ENCODE peak calls at places on chromosomes 1 and 21, in seven cellular contexts. M, L, W, I, S, V and J are unnamed samples.
A peak's percentile ranks its signal among the peaks of the same experiment; 100 is the strongest.

GRCh38 chr1:185681034-185681633 is 53.1 kb upstream of the HMCN1 start:
- DNase-seq in M (no peak), L (peak; percentile 68), W (no peak), I (peak; percentile 36), S (peak; percentile 42), V (no peak), J (peak; percentile 68)

GRCh38 chr21:42348762-42349161 is 2.0 kb downstream of the TFF2 start:
- DNase-seq in M (no peak), L (no peak), W (no peak), I (no peak), S (no peak), V (no peak), J (no peak)

GRCh38 chr1:147235822-147236221 is 6.7 kb upstream of the CHD1L start:
- DNase-seq in M (peak; percentile 48), L (no peak), W (no peak), I (no peak), S (peak; percentile 81), V (no peak), J (no peak)

GRCh38 chr1:39412079-39412478 is 79.4 kb upstream of the BMP8A start:
- DNase-seq in M (no peak), L (no peak), W (no peak), I (no peak), S (no peak), V (no peak), J (no peak)

GRCh38 chr1:42739753-42740700 is at the start of gene CLDN19:
- DNase-seq in M (no peak), L (no peak), W (no peak), I (no peak), S (no peak), V (no peak), J (no peak)

GRCh38 chr21:46626536-46627302 is 8.8 kb upstream of the PRMT2 start:
- DNase-seq in M (no peak), L (no peak), W (no peak), I (no peak), S (no peak), V (no peak), J (no peak)

GRCh38 chr1:179318501-179318900 is 24.9 kb downstream of the SOAT1 start:
- DNase-seq in M (no peak), L (no peak), W (no peak), I (peak; percentile 49), S (no peak), V (no peak), J (no peak)

GRCh38 chr21:33443174-33443573 is 36.6 kb downstream of the TMEM50B start:
- DNase-seq in M (no peak), L (no peak), W (no peak), I (no peak), S (no peak), V (no peak), J (no peak)

GRCh38 chr1:2414297-2414958 is 2.1 kb upstream of the PEX10 start:
- DNase-seq in M (peak; percentile 93), L (peak; percentile 79), W (peak; percentile 77), I (peak; percentile 83), S (peak; percentile 75), V (no peak), J (peak; percentile 65)

GRCh38 chr1:40712997-40713396 is 21.5 kb downstream of the NFYC start:
- DNase-seq in M (no peak), L (peak; percentile 15), W (no peak), I (peak; percentile 81), S (peak; percentile 31), V (no peak), J (no peak)

GRCh38 chr1:204992940-204993339 is 50.1 kb upstream of the CNTN2 start:
- DNase-seq in M (peak; percentile 18), L (no peak), W (no peak), I (no peak), S (peak; percentile 15), V (no peak), J (no peak)

GRCh38 chr1:244439391-244440032 is 12.2 kb downstream of the ADSS2 start:
- DNase-seq in M (no peak), L (no peak), W (peak; percentile 17), I (no peak), S (no peak), V (no peak), J (peak; percentile 35)

GRCh38 chr1:54695221-54695620 is 20.4 kb upstream of the TTC4 start:
- DNase-seq in M (no peak), L (no peak), W (no peak), I (no peak), S (no peak), V (no peak), J (no peak)

GRCh38 chr1:24251501-24251900 is 64.4 kb upstream of the IFNLR1 start:
- DNase-seq in M (no peak), L (no peak), W (no peak), I (no peak), S (no peak), V (no peak), J (no peak)

GRCh38 chr1:3026581-3027511 is 5.6 kb downstream of the ACTRT2 start:
- DNase-seq in M (no peak), L (no peak), W (no peak), I (no peak), S (no peak), V (no peak), J (no peak)

GRCh38 chr1:204363335-204364114 is 3.8 kb upstream of the PLEKHA6 start:
- DNase-seq in M (peak; percentile 85), L (peak; percentile 88), W (peak; percentile 76), I (peak; percentile 78), S (peak; percentile 75), V (peak; percentile 27), J (peak; percentile 74)

GRCh38 chr1:209076688-209077087 is 506.8 kb upstream of the CAMK1G start:
- DNase-seq in M (no peak), L (peak; percentile 67), W (no peak), I (peak; percentile 1), S (no peak), V (no peak), J (peak; percentile 45)
- TF ChIP-seq CTCF in M (no peak), L (peak; percentile 86), W (no peak), I (peak; percentile 31), S (peak; percentile 38), V (peak; percentile 62), J (no peak)

GRCh38 chr1:171899838-171900237 is 58.5 kb downstream of the DNM3 start:
- DNase-seq in M (no peak), L (no peak), W (no peak), I (no peak), S (no peak), V (no peak), J (no peak)

GRCh38 chr1:171901245-171901644 is 59.9 kb downstream of the DNM3 start:
- DNase-seq in M (no peak), L (peak; percentile 27), W (no peak), I (no peak), S (no peak), V (no peak), J (peak; percentile 62)

GRCh38 chr1:171902527-171902926 is 61.2 kb downstream of the DNM3 start:
- DNase-seq in M (no peak), L (no peak), W (no peak), I (no peak), S (no peak), V (no peak), J (peak; percentile 85)

GRCh38 chr1:171897304-171897703 is 56.0 kb downstream of the DNM3 start:
- DNase-seq in M (no peak), L (no peak), W (no peak), I (no peak), S (no peak), V (no peak), J (no peak)

GRCh38 chr1:171898956-171899355 is 57.7 kb downstream of the DNM3 start:
- DNase-seq in M (no peak), L (no peak), W (no peak), I (no peak), S (no peak), V (no peak), J (peak; percentile 84)
- H3K4me3 ChIP-seq in M (no peak overlapping the region), L (no peak overlapping the region), W (no peak overlapping the region), I (no peak overlapping the region), S (no peak overlapping the region), V (no peak overlapping the region), J (no peak overlapping the region)

GRCh38 chr21:35338281-35338680 is 289.2 kb upstream of the RUNX1 start:
- DNase-seq in M (no peak), L (no peak), W (no peak), I (no peak), S (no peak), V (no peak), J (no peak)

GRCh38 chr21:35337573-35337972 is 288.5 kb upstream of the RUNX1 start:
- DNase-seq in M (no peak), L (no peak), W (no peak), I (no peak), S (no peak), V (no peak), J (no peak)

GRCh38 chr21:35338881-35339632 is 290.0 kb upstream of the RUNX1 start:
- DNase-seq in M (no peak), L (no peak), W (no peak), I (no peak), S (no peak), V (no peak), J (no peak)

GRCh38 chr21:35342440-35342839 is 293.3 kb upstream of the RUNX1 start:
- DNase-seq in M (no peak), L (peak; percentile 10), W (no peak), I (peak; percentile 29), S (no peak), V (no peak), J (no peak)

DNA sequence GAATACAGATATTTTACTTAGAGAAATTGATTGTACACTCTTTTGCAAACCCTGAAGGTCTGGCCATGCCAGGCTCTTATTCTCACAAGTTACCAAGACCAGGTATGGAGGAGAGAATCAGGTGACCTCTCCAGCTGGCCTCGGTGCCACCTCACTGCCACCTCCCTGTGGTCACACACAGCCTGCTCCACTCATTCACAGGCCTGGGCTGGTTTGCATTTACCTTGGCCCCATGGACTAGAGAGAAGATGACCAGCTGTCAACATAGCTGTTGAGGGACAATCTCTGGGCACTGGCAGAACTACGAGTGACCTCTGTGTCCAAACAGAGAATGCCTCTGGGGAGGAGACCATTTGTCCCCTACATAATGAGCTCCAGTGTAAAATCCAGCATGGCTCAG is 291.2 kb upstream of the RUNX1 start:
- DNase-seq in M (no peak), L (no peak), W (no peak), I (peak; percentile 11), S (no peak), V (no peak), J (no peak)
- TF ChIP-seq CTCF in M (no peak), L (peak; percentile 30), W (no peak), I (peak; percentile 11), S (no peak), V (no peak), J (no peak)

DNA sequence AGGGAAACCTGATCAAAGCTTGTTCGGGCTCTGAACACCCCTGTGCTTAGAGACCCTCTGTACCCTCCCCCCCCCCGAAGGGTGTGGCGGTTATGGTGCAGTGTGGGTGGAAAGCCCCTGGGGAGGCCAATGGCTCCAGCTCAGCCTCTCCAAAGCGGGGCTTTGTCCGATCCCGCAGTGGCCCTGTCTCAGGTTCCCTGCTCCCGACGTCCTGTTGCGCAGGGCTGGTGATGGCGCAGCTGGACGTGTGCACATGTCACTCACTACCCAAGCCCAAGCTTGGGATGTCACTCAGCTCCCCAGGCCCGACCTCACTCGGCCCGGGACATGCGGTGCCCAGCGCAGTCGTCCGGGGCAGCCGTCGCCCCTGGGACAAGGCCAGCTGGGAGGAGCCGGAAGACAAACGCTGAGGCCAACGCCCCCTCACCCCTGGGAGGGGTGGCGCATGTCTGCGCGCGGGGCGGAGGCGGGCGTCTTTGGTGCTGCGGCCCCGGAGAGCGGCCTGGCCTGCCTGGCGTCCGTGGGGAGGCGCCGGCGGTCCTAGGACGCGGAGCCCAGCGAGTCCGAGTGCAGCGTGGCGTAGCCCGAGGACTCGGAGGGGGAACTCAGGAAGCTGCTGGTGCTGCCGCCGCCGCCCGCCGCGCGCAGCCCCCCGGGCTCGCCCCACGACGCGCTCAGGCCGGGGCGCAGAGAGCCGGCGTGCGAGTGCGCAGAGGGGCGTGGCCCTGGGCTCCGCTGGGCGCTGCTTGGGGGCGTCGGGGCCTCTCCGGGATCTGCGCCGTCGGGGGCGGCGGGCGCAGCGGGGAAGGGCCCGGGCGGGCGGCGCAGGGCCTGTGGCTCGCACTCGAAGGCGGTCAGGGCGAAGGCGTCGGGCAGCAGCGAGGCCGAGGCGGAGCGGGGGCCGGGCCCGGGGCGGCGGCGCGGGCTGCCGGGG is 5.1 kb downstream of the HES3 start:
- DNase-seq in M (no peak), L (no peak), W (peak; percentile 49), I (no peak), S (no peak), V (no peak), J (no peak)
- H3K4me3 ChIP-seq in M (no peak overlapping the region), L (no peak overlapping the region), W (peak overlapping the region; percentile 8), I (no peak overlapping the region), S (no peak overlapping the region), V (no peak overlapping the region), J (no peak overlapping the region)